ENCODE peak calls at places on chromosomes 5 and 9, in ten cellular contexts. M is body of pancreas, X is IMR-90, A is Peyer's patch, I is uterus, R is adrenal gland, V is A549, Q is suprapubic skin, T is tibial nerve, Z is right lobe of liver. P is an unnamed sample.
A peak's percentile ranks its signal among the peaks of the same experiment; 100 is the strongest.

GRCh38 chr9:126510564-126510963 is 103.2 kb upstream of the LMX1B start:
- DNase-seq in A (peak; percentile 27), Z (no peak), M (no peak), Q (no peak), R (no peak), T (no peak), I (no peak), X (no peak), V (no peak), P (no peak)

GRCh38 chr5:169979871-169980270 is 424 bp downstream of the INSYN2B start:
- DNase-seq in M (no peak), Z (no peak), I (no peak), T (no peak), A (no peak), X (peak; percentile 28), R (no peak), V (no peak), Q (no peak), P (no peak)

GRCh38 chr5:98402130-98402529 is 371.3 kb upstream of the RGMB start:
- DNase-seq in A (no peak), R (no peak), I (no peak), X (no peak), T (no peak), Z (no peak), V (no peak), M (no peak), Q (no peak), P (no peak)

GRCh38 chr5:144189800-144190429 is 19.2 kb downstream of the KCTD16 start:
- DNase-seq in X (peak; percentile 93), Q (no peak), M (no peak), V (peak; percentile 16), A (peak; percentile 59), I (no peak), T (no peak), Z (peak; percentile 36), R (peak; percentile 29), P (no peak)

GRCh38 chr9:120971938-120972337 is 45.3 kb upstream of the TRAF1 start:
- DNase-seq in Q (no peak), R (no peak), V (no peak), I (no peak), X (no peak), Z (no peak), T (no peak), M (no peak), A (no peak), P (no peak)

GRCh38 chr5:72210913-72211670 is 103.8 kb downstream of the MAP1B start:
- DNase-seq in V (peak; percentile 19), X (peak; percentile 88), Z (no peak), Q (no peak), R (peak; percentile 76), T (peak; percentile 48), I (peak; percentile 27), A (no peak), M (peak; percentile 73), P (peak; percentile 58)

GRCh38 chr5:137164961-137165360 is 334.2 kb downstream of the SPOCK1 start:
- DNase-seq in T (no peak), X (no peak), I (no peak), R (no peak), Z (no peak), Q (no peak), A (no peak), M (no peak), V (no peak), P (no peak)

GRCh38 chr5:59466271-59466670 is 427.3 kb downstream of the PDE4D start:
- DNase-seq in I (no peak), M (no peak), Q (no peak), T (no peak), V (no peak), R (no peak), X (no peak), Z (peak; percentile 23), A (no peak), P (no peak)

GRCh38 chr5:40689442-40689841 is 9.7 kb downstream of the PTGER4 start:
- DNase-seq in T (peak; percentile 48), A (no peak), M (no peak), R (peak; percentile 49), Z (no peak), Q (no peak), X (peak; percentile 98), V (peak; percentile 79), I (no peak), P (no peak)

GRCh38 chr5:138354926-138355378 is 2.5 kb downstream of the KDM3B start:
- DNase-seq in X (peak; percentile 77), T (no peak), Z (no peak), A (no peak), V (peak; percentile 76), R (peak; percentile 41), Q (no peak), I (no peak), M (peak; percentile 21), P (no peak)

GRCh38 chr5:13746026-13746425 is 198.5 kb downstream of the DNAH5 start:
- DNase-seq in M (no peak), T (no peak), Z (no peak), R (no peak), I (no peak), V (no peak), X (peak; percentile 49), Q (no peak), A (no peak), P (no peak)

GRCh38 chr5:76356887-76357286 is 46.2 kb upstream of the IQGAP2 start:
- DNase-seq in M (no peak), R (no peak), Q (no peak), A (no peak), V (no peak), Z (no peak), X (no peak), I (no peak), T (no peak), P (no peak)

DNA sequence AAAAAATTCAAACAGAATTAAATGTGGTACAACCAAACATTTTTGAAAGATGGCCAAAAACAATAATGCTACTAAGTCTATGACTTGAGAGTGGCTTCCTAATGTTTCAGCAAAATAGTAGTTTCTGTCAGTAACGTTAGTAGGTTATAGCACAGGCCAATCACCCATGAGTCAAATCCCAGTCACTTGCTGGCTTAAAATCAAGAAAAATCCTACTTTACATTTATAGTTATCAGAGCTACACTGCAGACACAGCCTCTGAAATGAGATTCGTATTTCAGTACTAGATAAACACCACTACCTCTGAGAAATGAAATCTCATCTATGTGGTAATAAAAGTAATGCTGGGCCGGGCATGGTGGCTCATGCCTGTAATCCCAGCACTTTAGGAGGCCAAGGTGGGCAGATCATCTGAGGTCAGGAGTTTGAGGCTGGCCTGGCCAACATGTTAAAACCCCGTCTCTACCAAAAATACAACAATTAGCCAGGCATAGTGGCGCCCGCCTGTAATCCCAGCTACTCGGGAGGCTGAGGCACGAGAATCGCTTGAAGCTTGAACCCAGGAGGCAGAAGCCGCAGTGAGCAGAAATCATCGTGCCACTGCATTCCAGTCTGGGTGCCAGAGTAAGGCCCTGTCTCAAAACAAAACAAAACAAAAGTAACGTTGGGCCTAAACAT is 6.1 kb downstream of the ZDHHC21 start:
- DNase-seq in A (no peak), X (peak; percentile 94), R (no peak), Q (no peak), Z (no peak), I (no peak), V (no peak), M (no peak), T (no peak), P (no peak)
- H3K27ac ChIP-seq in A (no peak overlapping the region), X (no peak overlapping the region), R (no peak overlapping the region), Q (no peak overlapping the region), Z (no peak overlapping the region), I (no peak overlapping the region), V (no peak overlapping the region), M (no peak overlapping the region), T (no peak overlapping the region), P (no peak overlapping the region)

GRCh38 chr5:141234109-141234508 is 11.0 kb downstream of the PCDHB14 start:
- DNase-seq in M (peak; percentile 46), V (no peak), A (no peak), T (no peak), X (peak; percentile 3), R (no peak), Z (no peak), Q (no peak), I (no peak), P (no peak)
- H3K9me3 ChIP-seq in M (peaks cover 5% of the 10 kb centered on the region), V (peaks cover 25% of the 10 kb centered on the region), A (peaks cover 20% of the 10 kb centered on the region), T (peaks cover 7% of the 10 kb centered on the region), X (peaks cover 30% of the 10 kb centered on the region), R (peaks cover 5% of the 10 kb centered on the region), Z (no peaks in the 10 kb centered on the region), Q (peaks cover 67% of the 10 kb centered on the region), I (peaks cover 74% of the 10 kb centered on the region), P (peaks cover 91% of the 10 kb centered on the region)

DNA sequence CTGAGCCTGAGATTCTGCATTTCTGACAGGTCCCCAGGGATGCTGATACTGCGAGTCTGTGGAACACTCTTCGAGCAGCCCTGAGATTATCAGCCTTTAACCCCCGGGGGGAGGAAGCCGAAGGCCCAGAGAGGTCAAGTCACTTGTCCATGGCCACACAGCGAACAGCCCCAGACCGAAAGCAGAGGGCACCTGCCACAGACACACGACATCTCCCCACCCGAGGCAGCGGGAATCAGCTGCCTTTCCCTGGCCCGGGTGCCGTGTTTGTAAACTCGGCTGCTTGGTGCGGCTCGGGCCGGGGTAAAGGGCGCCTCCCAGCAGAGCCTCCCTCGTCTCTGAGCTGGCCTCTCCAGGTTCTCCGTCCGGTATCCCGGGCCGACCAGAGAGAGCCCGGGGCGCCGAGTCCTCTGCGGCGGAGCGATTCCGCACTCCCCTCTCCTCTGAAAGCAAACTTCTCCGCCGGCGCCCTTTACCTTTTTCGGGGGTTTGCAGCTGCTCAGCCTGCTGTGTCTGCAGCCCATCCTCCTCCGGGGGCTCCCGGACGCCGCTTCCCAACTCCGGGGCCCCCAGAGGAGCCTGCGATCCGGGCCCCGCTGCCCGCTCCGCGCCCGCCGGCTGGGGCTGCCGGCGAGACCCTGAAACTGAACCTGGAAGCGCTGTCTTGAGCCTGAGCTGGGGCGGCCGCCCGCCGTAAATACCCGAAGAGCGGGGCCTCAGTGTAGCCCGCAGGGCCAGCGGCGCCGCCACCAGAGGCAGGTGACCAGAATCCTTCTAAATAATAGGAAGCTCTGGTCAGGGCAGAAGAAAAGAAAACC is at the start of gene CCDC69:
- DNase-seq in I (peak; percentile 76), M (peak; percentile 90), Z (peak; percentile 87), V (peak; percentile 91), A (peak; percentile 76), X (peak; percentile 57), Q (no peak), R (peak; percentile 84), T (peak; percentile 52), P (peak; percentile 49)
- TF ChIP-seq POLR2A in I (peak; percentile 88), M (peak; percentile 61), Z (peak; percentile 78), V (peak; percentile 12), A (peak; percentile 63), X (no peak), Q (peak; percentile 27), R (peak; percentile 79), T (peak; percentile 55), P (peak; percentile 69)

DNA sequence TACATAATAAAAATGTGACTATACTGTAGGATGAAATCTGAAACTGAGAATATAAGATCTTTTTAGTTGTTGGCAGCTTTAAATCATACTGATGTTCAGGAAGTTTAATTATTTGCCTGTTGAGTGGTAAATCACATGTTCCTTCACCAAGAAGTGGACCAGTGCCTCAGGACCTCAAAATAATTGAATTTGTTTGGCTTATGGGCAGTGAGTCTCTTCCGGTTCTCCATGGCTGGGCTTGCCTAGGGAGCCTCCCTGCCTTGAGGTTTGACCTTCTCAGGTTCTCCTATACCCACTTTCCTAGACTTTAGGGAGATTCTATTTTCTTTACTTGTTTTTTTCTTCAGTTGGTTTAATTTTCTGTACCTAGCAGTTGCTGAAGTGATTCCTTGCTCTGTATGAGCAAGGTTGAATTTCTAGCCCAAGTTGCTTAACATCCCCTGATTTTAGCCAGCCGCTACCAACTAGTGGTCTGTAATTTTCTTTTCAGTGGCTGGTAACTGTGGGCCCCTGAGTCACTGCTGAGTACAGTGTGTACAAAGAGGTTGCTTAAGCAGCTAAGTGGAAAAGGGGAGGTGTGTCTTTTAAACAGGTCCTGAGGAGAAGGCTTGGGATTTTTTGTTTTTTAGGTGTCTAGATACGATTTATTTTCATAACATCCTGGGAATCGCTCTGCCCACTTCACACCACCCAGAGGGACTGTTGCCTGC is 254.9 kb downstream of the NR3C1 start:
- DNase-seq in X (peak; percentile 76), Z (no peak), T (peak; percentile 29), R (no peak), V (no peak), M (no peak), A (no peak), Q (no peak), I (no peak), P (no peak)
- H3K27ac ChIP-seq in X (no peak overlapping the region), Z (no peak overlapping the region), T (peak overlapping the region; percentile 80), R (no peak overlapping the region), V (no peak overlapping the region), M (no peak overlapping the region), A (peak overlapping the region; percentile 47), Q (no peak overlapping the region), I (peak overlapping the region; percentile 65), P (no peak overlapping the region)

P was measured in breast epithelium.